ENCODE peak calls at places on chromosomes 13 and 19, in ten cellular contexts. T, D, H, R, S, Z, C, W, G and B are unnamed samples.

GRCh38 chr19:12796146-12797071 is 5.1 kb downstream of the JUNB start:
- DNase-seq in T (peak), D (peak), H (no peak), R (peak), S (peak), Z (peak), C (peak), W (peak), G (peak), B (peak)

GRCh38 chr19:57351867-57352266 is 796 bp downstream of the ZNF304 start:
- DNase-seq in T (no peak), D (no peak), H (no peak), R (peak), S (no peak), Z (no peak), C (no peak), W (peak), G (no peak), B (peak)

GRCh38 chr19:1753730-1754442 is 580 bp downstream of the ONECUT3 start:
- DNase-seq in T (no peak), D (no peak), H (no peak), R (no peak), S (no peak), Z (no peak), C (no peak), W (no peak), G (no peak), B (no peak)

GRCh38 chr13:108326318-108326717 is 56.8 kb downstream of the TNFSF13B start:
- DNase-seq in T (no peak), D (no peak), H (no peak), R (no peak), S (no peak), Z (no peak), C (peak), W (peak), G (no peak), B (no peak)

GRCh38 chr19:50839712-50840655 is 6.6 kb upstream of the KLK15 start:
- DNase-seq in T (no peak), D (no peak), H (no peak), R (no peak), S (no peak), Z (no peak), C (no peak), W (no peak), G (no peak), B (no peak)

GRCh38 chr13:111960152-111960772 is 106.7 kb upstream of the SOX1 start:
- DNase-seq in T (no peak), D (no peak), H (no peak), R (no peak), S (no peak), Z (no peak), C (no peak), W (no peak), G (no peak), B (no peak)

GRCh38 chr19:17681505-17682125 is 6.5 kb downstream of the UNC13A start:
- DNase-seq in T (no peak), D (no peak), H (no peak), R (peak), S (no peak), Z (peak), C (peak), W (peak), G (peak), B (peak)

GRCh38 chr19:10420444-10421239 is at the start of gene PDE4A:
- DNase-seq in T (no peak), D (no peak), H (no peak), R (no peak), S (no peak), Z (peak), C (peak), W (peak), G (peak), B (no peak)

GRCh38 chr13:95235199-95235726 is 66.0 kb downstream of the ABCC4 start:
- DNase-seq in T (peak), D (no peak), H (no peak), R (no peak), S (no peak), Z (no peak), C (no peak), W (peak), G (no peak), B (no peak)

GRCh38 chr13:99617474-99618255 is 116.4 kb downstream of the TM9SF2 start:
- DNase-seq in T (no peak), D (no peak), H (peak), R (peak), S (no peak), Z (peak), C (peak), W (peak), G (no peak), B (peak)

GRCh38 chr19:13652810-13653590 is 111.3 kb upstream of the MRI1 start:
- DNase-seq in T (no peak), D (no peak), H (no peak), R (no peak), S (no peak), Z (no peak), C (no peak), W (no peak), G (no peak), B (no peak)

GRCh38 chr19:51621178-51621577 is 9.0 kb downstream of the SIGLEC5 start:
- DNase-seq in T (no peak), D (no peak), H (no peak), R (no peak), S (no peak), Z (no peak), C (no peak), W (no peak), G (no peak), B (no peak)

GRCh38 chr19:42193706-42194105 is 23.8 kb downstream of the DEDD2 start:
- DNase-seq in T (no peak), D (no peak), H (no peak), R (no peak), S (no peak), Z (no peak), C (peak), W (peak), G (no peak), B (no peak)

GRCh38 chr19:46892252-46893179 is 31.7 kb downstream of the ARHGAP35 start:
- DNase-seq in T (no peak), D (no peak), H (no peak), R (no peak), S (no peak), Z (no peak), C (no peak), W (no peak), G (no peak), B (no peak)

GRCh38 chr19:35045667-35046300 is 4.3 kb downstream of the HPN start:
- DNase-seq in T (no peak), D (no peak), H (no peak), R (peak), S (peak), Z (no peak), C (peak), W (peak), G (no peak), B (peak)

GRCh38 chr19:3343619-3344502 is 22.5 kb upstream of the NFIC start:
- DNase-seq in T (peak), D (no peak), H (peak), R (peak), S (peak), Z (no peak), C (peak), W (peak), G (peak), B (peak)